ENCODE peak calls at places on chromosomes 5 and 9, in six cellular contexts. One of them, this sample, is unnamed.

GRCh38 chr9:97388721-97389238 is 23.1 kb upstream of the TDRD7 start:
- DNase-seq in EH: no peak
- DNase-seq in Daoy: peak
- DNase-seq in MM.1S: peak
- DNase-seq in stimulated activated CD8-positive, alpha-beta memory T cell treated with anti-CD3 and anti-CD28 coated beads, Interleukin-15, amount 100 ng/mL, for 48 hours: peak
- DNase-seq in astrocyte of the spinal cord: no peak
- DNase-seq in this sample: no peak

GRCh38 chr5:164742025-164742424 is 1236.6 kb downstream of the MAT2B start:
- DNase-seq in MM.1S: peak
- DNase-seq in Daoy: no peak
- DNase-seq in stimulated activated CD8-positive, alpha-beta memory T cell treated with anti-CD3 and anti-CD28 coated beads, Interleukin-15, amount 100 ng/mL, for 48 hours: no peak
- DNase-seq in astrocyte of the spinal cord: no peak
- DNase-seq in EH: no peak
- DNase-seq in this sample: no peak

GRCh38 chr5:125311743-125312142 is 565.3 kb upstream of the ZNF608 start:
- DNase-seq in astrocyte of the spinal cord: peak
- DNase-seq in stimulated activated CD8-positive, alpha-beta memory T cell treated with anti-CD3 and anti-CD28 coated beads, Interleukin-15, amount 100 ng/mL, for 48 hours: no peak
- DNase-seq in MM.1S: no peak
- DNase-seq in EH: peak
- DNase-seq in Daoy: peak
- DNase-seq in this sample: peak

GRCh38 chr9:127397722-127398647 is 1.0 kb downstream of the SLC2A8 start:
- DNase-seq in MM.1S: peak
- DNase-seq in Daoy: peak
- DNase-seq in EH: peak
- DNase-seq in astrocyte of the spinal cord: peak
- DNase-seq in stimulated activated CD8-positive, alpha-beta memory T cell treated with anti-CD3 and anti-CD28 coated beads, Interleukin-15, amount 100 ng/mL, for 48 hours: no peak
- DNase-seq in this sample: peak

GRCh38 chr9:126108240-126108639 is 218.4 kb upstream of the MVB12B start:
- DNase-seq in Daoy: peak
- DNase-seq in EH: peak
- DNase-seq in astrocyte of the spinal cord: no peak
- DNase-seq in stimulated activated CD8-positive, alpha-beta memory T cell treated with anti-CD3 and anti-CD28 coated beads, Interleukin-15, amount 100 ng/mL, for 48 hours: no peak
- DNase-seq in MM.1S: no peak
- DNase-seq in this sample: no peak

GRCh38 chr5:156552855-156553358 is 225.9 kb downstream of the SGCD start:
- DNase-seq in stimulated activated CD8-positive, alpha-beta memory T cell treated with anti-CD3 and anti-CD28 coated beads, Interleukin-15, amount 100 ng/mL, for 48 hours: no peak
- DNase-seq in EH: no peak
- DNase-seq in Daoy: no peak
- DNase-seq in MM.1S: no peak
- DNase-seq in astrocyte of the spinal cord: no peak
- DNase-seq in this sample: no peak

GRCh38 chr5:97297063-97297715 is 114.1 kb upstream of the RIOK2 start:
- DNase-seq in EH: peak
- DNase-seq in Daoy: no peak
- DNase-seq in stimulated activated CD8-positive, alpha-beta memory T cell treated with anti-CD3 and anti-CD28 coated beads, Interleukin-15, amount 100 ng/mL, for 48 hours: no peak
- DNase-seq in astrocyte of the spinal cord: no peak
- DNase-seq in MM.1S: peak
- DNase-seq in this sample: peak

GRCh38 chr9:23577611-23578010 is 248.4 kb downstream of the ELAVL2 start:
- DNase-seq in Daoy: no peak
- DNase-seq in astrocyte of the spinal cord: no peak
- DNase-seq in stimulated activated CD8-positive, alpha-beta memory T cell treated with anti-CD3 and anti-CD28 coated beads, Interleukin-15, amount 100 ng/mL, for 48 hours: no peak
- DNase-seq in EH: no peak
- DNase-seq in MM.1S: no peak
- DNase-seq in this sample: no peak

GRCh38 chr5:33227746-33228145 is 213.0 kb upstream of the TARS1 start:
- DNase-seq in astrocyte of the spinal cord: no peak
- DNase-seq in stimulated activated CD8-positive, alpha-beta memory T cell treated with anti-CD3 and anti-CD28 coated beads, Interleukin-15, amount 100 ng/mL, for 48 hours: no peak
- DNase-seq in EH: peak
- DNase-seq in MM.1S: no peak
- DNase-seq in Daoy: no peak
- DNase-seq in this sample: no peak

GRCh38 chr5:178625679-178626483 is 969 bp downstream of the CLK4 start:
- DNase-seq in Daoy: no peak
- DNase-seq in stimulated activated CD8-positive, alpha-beta memory T cell treated with anti-CD3 and anti-CD28 coated beads, Interleukin-15, amount 100 ng/mL, for 48 hours: no peak
- DNase-seq in MM.1S: peak
- DNase-seq in EH: peak
- DNase-seq in astrocyte of the spinal cord: no peak
- DNase-seq in this sample: no peak

GRCh38 chr5:170818222-170818621 is 34.7 kb downstream of the GABRP start:
- DNase-seq in astrocyte of the spinal cord: peak
- DNase-seq in MM.1S: no peak
- DNase-seq in EH: peak
- DNase-seq in stimulated activated CD8-positive, alpha-beta memory T cell treated with anti-CD3 and anti-CD28 coated beads, Interleukin-15, amount 100 ng/mL, for 48 hours: no peak
- DNase-seq in Daoy: no peak
- DNase-seq in this sample: no peak

GRCh38 chr9:80892703-80893102 is 796.6 kb downstream of the TLE1 start:
- DNase-seq in EH: no peak
- DNase-seq in astrocyte of the spinal cord: no peak
- DNase-seq in stimulated activated CD8-positive, alpha-beta memory T cell treated with anti-CD3 and anti-CD28 coated beads, Interleukin-15, amount 100 ng/mL, for 48 hours: no peak
- DNase-seq in Daoy: no peak
- DNase-seq in MM.1S: no peak
- DNase-seq in this sample: no peak

GRCh38 chr9:132193227-132194110 is 31.6 kb downstream of the NTNG2 start:
- DNase-seq in astrocyte of the spinal cord: no peak
- DNase-seq in Daoy: no peak
- DNase-seq in MM.1S: no peak
- DNase-seq in stimulated activated CD8-positive, alpha-beta memory T cell treated with anti-CD3 and anti-CD28 coated beads, Interleukin-15, amount 100 ng/mL, for 48 hours: no peak
- DNase-seq in EH: no peak
- DNase-seq in this sample: no peak

GRCh38 chr9:112050544-112051475 is 124.3 kb downstream of the SUSD1 start:
- DNase-seq in Daoy: peak
- DNase-seq in EH: peak
- DNase-seq in stimulated activated CD8-positive, alpha-beta memory T cell treated with anti-CD3 and anti-CD28 coated beads, Interleukin-15, amount 100 ng/mL, for 48 hours: no peak
- DNase-seq in MM.1S: no peak
- DNase-seq in astrocyte of the spinal cord: peak
- DNase-seq in this sample: peak

GRCh38 chr5:66757219-66757833 is 161.1 kb downstream of the MAST4 start:
- DNase-seq in EH: peak
- DNase-seq in MM.1S: peak
- DNase-seq in astrocyte of the spinal cord: peak
- DNase-seq in stimulated activated CD8-positive, alpha-beta memory T cell treated with anti-CD3 and anti-CD28 coated beads, Interleukin-15, amount 100 ng/mL, for 48 hours: no peak
- DNase-seq in Daoy: peak
- DNase-seq in this sample: no peak

GRCh38 chr9:110672873-110673508 is 4.4 kb downstream of the MUSK start:
- DNase-seq in astrocyte of the spinal cord: no peak
- DNase-seq in EH: no peak
- DNase-seq in MM.1S: no peak
- DNase-seq in Daoy: no peak
- DNase-seq in stimulated activated CD8-positive, alpha-beta memory T cell treated with anti-CD3 and anti-CD28 coated beads, Interleukin-15, amount 100 ng/mL, for 48 hours: no peak
- DNase-seq in this sample: no peak

GRCh38 chr9:34087370-34087769 is 38.7 kb upstream of the UBAP2 start:
- DNase-seq in stimulated activated CD8-positive, alpha-beta memory T cell treated with anti-CD3 and anti-CD28 coated beads, Interleukin-15, amount 100 ng/mL, for 48 hours: no peak
- DNase-seq in Daoy: no peak
- DNase-seq in MM.1S: no peak
- DNase-seq in astrocyte of the spinal cord: no peak
- DNase-seq in EH: no peak
- DNase-seq in this sample: no peak

GRCh38 chr5:130978475-130978874 is 186.6 kb downstream of the HINT1 start:
- DNase-seq in astrocyte of the spinal cord: no peak
- DNase-seq in Daoy: no peak
- DNase-seq in stimulated activated CD8-positive, alpha-beta memory T cell treated with anti-CD3 and anti-CD28 coated beads, Interleukin-15, amount 100 ng/mL, for 48 hours: no peak
- DNase-seq in EH: peak
- DNase-seq in MM.1S: no peak
- DNase-seq in this sample: no peak

GRCh38 chr5:56829137-56829536 is 13.8 kb downstream of the MAP3K1 start:
- DNase-seq in Daoy: peak
- DNase-seq in stimulated activated CD8-positive, alpha-beta memory T cell treated with anti-CD3 and anti-CD28 coated beads, Interleukin-15, amount 100 ng/mL, for 48 hours: peak
- DNase-seq in astrocyte of the spinal cord: no peak
- DNase-seq in EH: no peak
- DNase-seq in MM.1S: peak
- DNase-seq in this sample: peak

GRCh38 chr5:136246122-136246521 is 53.2 kb upstream of the SMIM32 start:
- DNase-seq in MM.1S: no peak
- DNase-seq in Daoy: no peak
- DNase-seq in astrocyte of the spinal cord: no peak
- DNase-seq in EH: no peak
- DNase-seq in stimulated activated CD8-positive, alpha-beta memory T cell treated with anti-CD3 and anti-CD28 coated beads, Interleukin-15, amount 100 ng/mL, for 48 hours: no peak
- DNase-seq in this sample: peak

GRCh38 chr5:6578676-6579343 is 54.0 kb downstream of the NSUN2 start:
- DNase-seq in astrocyte of the spinal cord: no peak
- DNase-seq in stimulated activated CD8-positive, alpha-beta memory T cell treated with anti-CD3 and anti-CD28 coated beads, Interleukin-15, amount 100 ng/mL, for 48 hours: no peak
- DNase-seq in Daoy: no peak
- DNase-seq in MM.1S: no peak
- DNase-seq in EH: no peak
- DNase-seq in this sample: no peak

GRCh38 chr5:96852769-96853168 is 23.5 kb upstream of the ERAP2 start:
- DNase-seq in MM.1S: no peak
- DNase-seq in EH: peak
- DNase-seq in stimulated activated CD8-positive, alpha-beta memory T cell treated with anti-CD3 and anti-CD28 coated beads, Interleukin-15, amount 100 ng/mL, for 48 hours: no peak
- DNase-seq in Daoy: peak
- DNase-seq in astrocyte of the spinal cord: peak
- DNase-seq in this sample: no peak

GRCh38 chr9:70079364-70080103 is 35.9 kb downstream of the MAMDC2 start:
- DNase-seq in EH: peak
- DNase-seq in Daoy: no peak
- DNase-seq in MM.1S: peak
- DNase-seq in stimulated activated CD8-positive, alpha-beta memory T cell treated with anti-CD3 and anti-CD28 coated beads, Interleukin-15, amount 100 ng/mL, for 48 hours: no peak
- DNase-seq in astrocyte of the spinal cord: no peak
- DNase-seq in this sample: no peak

GRCh38 chr5:127886141-127886540 is 182.9 kb downstream of the CCDC192 start:
- DNase-seq in stimulated activated CD8-positive, alpha-beta memory T cell treated with anti-CD3 and anti-CD28 coated beads, Interleukin-15, amount 100 ng/mL, for 48 hours: no peak
- DNase-seq in EH: no peak
- DNase-seq in Daoy: no peak
- DNase-seq in astrocyte of the spinal cord: no peak
- DNase-seq in MM.1S: no peak
- DNase-seq in this sample: no peak